ENCODE peak calls at places on chromosomes 6 and 20, in nine cellular contexts. F is RWPE1; L is GM12865; X is heart left ventricle; H is activated CD8-positive, alpha-beta T cell treated with anti-CD3 and anti-CD28 coated beads for 36 hours; Q is lower leg skin; R is Peyer's patch; K is AG09319; T is brain microvascular endothelial cell. E is an unnamed sample.

GRCh38 chr6:106098383-106099234 is 12.5 kb downstream of the PRDM1 start:
- DNase-seq in F (peak), L (peak), X (peak), H (peak), Q (peak), R (peak), K (no peak), T (peak), E (no peak)

GRCh38 chr6:127481628-127482027 is 22.4 kb upstream of the KIAA0408 start:
- DNase-seq in F (no peak), L (no peak), X (no peak), H (no peak), Q (no peak), R (no peak), K (no peak), T (peak), E (no peak)

GRCh38 chr20:56974499-56975250 is 291.8 kb downstream of the BMP7 start:
- DNase-seq in F (peak), L (peak), X (no peak), H (peak), Q (peak), R (no peak), K (peak), T (peak), E (no peak)

GRCh38 chr6:34383651-34384304 is 8.7 kb downstream of the NUDT3 start:
- DNase-seq in F (no peak), L (no peak), X (no peak), H (no peak), Q (no peak), R (no peak), K (no peak), T (no peak), E (no peak)

GRCh38 chr6:44304282-44305199 is 8.6 kb downstream of the AARS2 start:
- DNase-seq in F (peak), L (peak), X (no peak), H (peak), Q (no peak), R (peak), K (no peak), T (peak), E (no peak)

GRCh38 chr6:42984924-42985475 is 630 bp downstream of the PPP2R5D start:
- DNase-seq in F (no peak), L (peak), X (no peak), H (peak), Q (no peak), R (no peak), K (no peak), T (no peak), E (no peak)

GRCh38 chr6:163415176-163415619 is 680 bp downstream of the QKI start:
- DNase-seq in F (no peak), L (peak), X (peak), H (peak), Q (no peak), R (no peak), K (no peak), T (no peak), E (no peak)

GRCh38 chr20:63238491-63239126 is 2.9 kb downstream of the BIRC7 start:
- DNase-seq in F (no peak), L (no peak), X (no peak), H (peak), Q (no peak), R (no peak), K (no peak), T (no peak), E (no peak)

GRCh38 chr20:63150911-63151531 is 64.9 kb downstream of the YTHDF1 start:
- DNase-seq in F (no peak), L (no peak), X (no peak), H (no peak), Q (no peak), R (no peak), K (no peak), T (no peak), E (no peak)

GRCh38 chr6:35209081-35209480 is 4.7 kb upstream of the SCUBE3 start:
- DNase-seq in F (no peak), L (no peak), X (no peak), H (no peak), Q (no peak), R (no peak), K (no peak), T (no peak), E (no peak)

GRCh38 chr20:433300-433975 is 25.3 kb downstream of the RBCK1 start:
- DNase-seq in F (no peak), L (peak), X (no peak), H (peak), Q (no peak), R (peak), K (no peak), T (no peak), E (no peak)

GRCh38 chr6:39929733-39930461 is 4.4 kb downstream of the MOCS1 start:
- DNase-seq in F (no peak), L (no peak), X (no peak), H (no peak), Q (no peak), R (no peak), K (peak), T (peak), E (no peak)

GRCh38 chr6:35230950-35231349 is 17.2 kb downstream of the SCUBE3 start:
- DNase-seq in F (no peak), L (no peak), X (peak), H (no peak), Q (no peak), R (no peak), K (no peak), T (no peak), E (no peak)

DNA sequence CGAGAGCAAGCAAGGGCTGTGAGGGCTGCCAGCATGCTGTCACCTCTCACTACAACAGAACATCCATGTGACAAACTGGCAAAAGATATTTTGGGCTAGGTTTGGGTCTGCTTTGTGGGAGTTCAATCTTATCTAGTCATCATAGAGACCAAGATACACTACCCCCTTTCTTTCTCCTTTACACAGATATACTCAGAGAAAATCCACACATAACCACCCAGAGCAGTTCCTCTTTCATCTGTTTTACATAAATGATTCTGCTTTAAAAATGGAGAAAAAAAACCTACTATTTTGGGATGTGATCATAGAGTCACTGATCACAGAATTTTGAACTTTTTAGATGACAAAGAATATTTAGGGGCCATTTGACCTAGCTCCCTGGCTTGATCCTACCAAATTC is 16.8 kb downstream of the SOX4 start:
- DNase-seq in F (no peak), L (peak), X (no peak), H (no peak), Q (no peak), R (no peak), K (no peak), T (no peak), E (no peak)
- TF ChIP-seq CTCF in F (no peak), L (no peak), X (no peak), H (no peak), Q (no peak), R (no peak), K (no peak), T (no peak), E (no peak)

GRCh38 chr6:165920896-165921671 is 246.6 kb downstream of the TBXT start:
- DNase-seq in F (no peak), L (no peak), X (no peak), H (no peak), Q (no peak), R (no peak), K (no peak), T (peak), E (no peak)

GRCh38 chr6:165925474-165926156 is 242.0 kb downstream of the TBXT start:
- DNase-seq in F (no peak), L (no peak), X (no peak), H (no peak), Q (no peak), R (no peak), K (no peak), T (peak), E (no peak)

GRCh38 chr6:165917576-165917975 is 250.1 kb downstream of the TBXT start:
- DNase-seq in F (no peak), L (no peak), X (no peak), H (no peak), Q (no peak), R (no peak), K (no peak), T (no peak), E (no peak)

GRCh38 chr6:165926378-165926777 is 241.3 kb downstream of the TBXT start:
- DNase-seq in F (no peak), L (no peak), X (no peak), H (no peak), Q (no peak), R (no peak), K (no peak), T (no peak), E (no peak)

DNA sequence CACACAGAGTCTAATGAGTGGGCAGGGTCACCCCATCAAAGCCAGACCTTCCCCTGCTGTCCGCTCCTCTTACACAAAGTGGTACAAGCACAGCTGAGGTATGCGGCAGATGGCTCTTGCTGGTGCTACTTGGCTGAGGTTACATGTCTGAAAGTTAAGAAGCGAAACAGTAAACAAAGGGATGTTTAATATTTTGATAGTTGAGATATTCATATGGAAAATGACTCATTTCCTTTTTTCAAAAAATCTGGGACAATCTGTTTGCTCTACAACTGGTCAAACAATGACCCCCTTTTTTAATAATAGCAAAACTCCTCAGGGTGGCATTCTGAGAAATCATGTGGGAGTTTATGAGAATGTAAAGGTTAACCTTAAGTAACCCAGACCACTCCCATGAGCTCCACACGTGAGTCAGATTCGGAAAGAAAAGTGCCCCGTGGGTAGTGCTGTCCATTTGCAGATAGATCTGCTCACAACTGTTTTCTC is 245.3 kb downstream of the TBXT start:
- DNase-seq in F (peak), L (peak), X (no peak), H (no peak), Q (no peak), R (no peak), K (no peak), T (peak), E (no peak)
- TF ChIP-seq CTCF in F (no peak), L (no peak), X (no peak), H (no peak), Q (no peak), R (no peak), K (no peak), T (no peak), E (no peak)

GRCh38 chr6:6285679-6286078 is 34.8 kb downstream of the F13A1 start:
- DNase-seq in F (no peak), L (no peak), X (no peak), H (no peak), Q (no peak), R (no peak), K (no peak), T (no peak), E (no peak)
- TF ChIP-seq CTCF in F (no peak), L (no peak), X (no peak), H (no peak), Q (no peak), R (no peak), K (no peak), T (no peak), E (no peak)

GRCh38 chr6:71421611-71422010 is 133.0 kb downstream of the OGFRL1 start:
- DNase-seq in F (no peak), L (no peak), X (no peak), H (no peak), Q (no peak), R (no peak), K (no peak), T (no peak), E (no peak)

GRCh38 chr6:71420693-71421328 is 132.2 kb downstream of the OGFRL1 start:
- DNase-seq in F (peak), L (no peak), X (peak), H (peak), Q (peak), R (peak), K (peak), T (peak), E (peak)

GRCh38 chr6:71419217-71419953 is 130.8 kb downstream of the OGFRL1 start:
- DNase-seq in F (no peak), L (no peak), X (peak), H (no peak), Q (no peak), R (no peak), K (no peak), T (no peak), E (no peak)

GRCh38 chr6:71414486-71414885 is 125.9 kb downstream of the OGFRL1 start:
- DNase-seq in F (no peak), L (no peak), X (no peak), H (no peak), Q (no peak), R (no peak), K (no peak), T (no peak), E (no peak)

DNA sequence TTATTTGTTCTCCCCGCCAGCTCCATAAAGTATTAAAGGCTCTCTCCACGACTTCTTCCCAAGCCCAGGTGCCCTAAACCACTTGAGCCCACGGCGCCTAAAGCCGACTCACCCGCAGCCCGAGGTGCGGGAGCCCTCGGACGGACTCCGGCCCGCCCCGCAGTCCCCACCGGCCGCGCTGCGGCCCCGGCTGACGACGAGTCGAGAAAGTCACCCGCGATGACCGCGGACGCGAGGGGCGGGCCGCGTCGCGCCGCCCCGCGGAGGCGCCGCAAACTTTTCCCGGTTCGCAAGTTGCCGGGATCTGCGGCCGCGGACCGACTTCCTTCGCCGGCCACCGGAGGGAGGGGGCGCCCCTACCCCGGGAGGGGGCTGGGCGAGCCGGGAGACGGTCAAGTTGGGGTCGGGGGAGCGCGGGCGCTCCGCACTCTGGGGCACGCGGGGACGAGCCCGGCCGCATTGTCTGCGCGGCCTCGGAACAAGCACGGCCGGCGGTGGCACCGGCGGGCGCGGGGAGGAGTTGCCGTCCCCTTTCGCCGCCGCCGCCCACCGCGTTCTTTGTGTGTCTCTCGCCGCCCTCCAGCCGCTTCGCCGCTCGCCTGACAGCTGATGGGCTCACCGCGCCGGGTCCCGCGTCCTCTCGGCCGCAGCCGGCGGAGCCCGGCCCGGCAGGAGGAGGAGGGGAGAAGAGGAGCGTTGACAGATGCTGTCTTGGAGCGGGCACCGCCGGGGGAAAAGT is 131.5 kb downstream of the OGFRL1 start:
- DNase-seq in F (no peak), L (no peak), X (peak), H (peak), Q (peak), R (no peak), K (no peak), T (no peak), E (peak)
- TF ChIP-seq CTCF in F (peak), L (no peak), X (peak), H (no peak), Q (no peak), R (no peak), K (no peak), T (peak), E (peak)

GRCh38 chr6:13574571-13575376 is at the start of gene SIRT5:
- DNase-seq in F (peak), L (peak), X (peak), H (peak), Q (peak), R (peak), K (peak), T (peak), E (peak)
- TF ChIP-seq CTCF in F (no peak), L (peak), X (no peak), H (no peak), Q (no peak), R (no peak), K (no peak), T (no peak), E (no peak)

DNA sequence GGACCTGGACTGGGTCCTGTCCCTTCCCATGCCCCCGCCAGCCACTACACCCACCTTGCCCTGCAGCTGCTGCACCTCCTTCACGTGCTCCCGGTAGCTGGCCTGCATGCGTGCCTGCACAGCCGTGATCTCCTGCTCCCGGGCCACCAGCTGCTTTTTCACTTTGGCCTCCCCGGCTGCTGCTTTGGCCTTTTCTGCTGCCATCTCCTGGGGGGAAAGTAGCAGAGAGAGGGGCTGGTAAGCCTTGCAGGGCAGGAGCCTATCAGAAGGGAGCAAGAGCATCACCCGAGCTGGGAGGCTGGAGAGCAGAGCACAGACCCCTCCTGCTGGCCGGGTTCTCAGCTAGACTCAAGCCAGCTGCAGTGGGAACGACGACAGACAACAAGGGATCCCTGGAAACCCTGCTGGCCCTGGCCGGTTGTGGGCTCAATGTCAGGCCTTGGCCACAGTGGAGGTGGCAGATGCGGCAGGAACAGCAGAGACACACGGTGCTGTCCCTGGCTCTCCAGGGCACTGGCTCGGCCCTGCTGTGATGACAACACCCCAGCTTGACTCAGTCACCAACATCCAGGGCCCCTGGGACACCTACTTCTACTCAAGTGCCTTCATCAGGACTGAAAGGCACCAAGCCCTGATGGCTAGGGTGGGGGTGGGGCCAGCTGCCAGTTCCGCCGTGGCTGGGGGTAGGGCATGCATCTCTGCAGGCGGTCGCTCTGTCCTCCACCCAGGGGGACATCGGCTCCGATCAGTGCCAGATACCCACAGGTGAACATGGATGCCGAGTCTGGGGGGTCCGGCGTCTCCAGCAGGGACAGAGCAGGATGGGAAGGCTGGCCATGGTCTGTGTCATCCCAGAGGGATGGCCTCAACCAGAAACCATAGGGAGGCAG is 45.3 kb downstream of the RRBP1 start:
- DNase-seq in F (no peak), L (no peak), X (peak), H (no peak), Q (no peak), R (no peak), K (no peak), T (no peak), E (no peak)
- TF ChIP-seq CTCF in F (no peak), L (no peak), X (peak), H (no peak), Q (no peak), R (no peak), K (peak), T (peak), E (peak)

GRCh38 chr6:41460742-41461336 is 85.3 kb upstream of the FOXP4 start:
- DNase-seq in F (no peak), L (peak), X (no peak), H (no peak), Q (no peak), R (no peak), K (no peak), T (no peak), E (no peak)

GRCh38 chr6:41464019-41464418 is 82.2 kb upstream of the FOXP4 start:
- DNase-seq in F (no peak), L (no peak), X (no peak), H (no peak), Q (no peak), R (no peak), K (no peak), T (no peak), E (no peak)

GRCh38 chr6:41464481-41464880 is 81.7 kb upstream of the FOXP4 start:
- DNase-seq in F (peak), L (no peak), X (no peak), H (no peak), Q (no peak), R (no peak), K (no peak), T (no peak), E (no peak)

GRCh38 chr6:41462033-41462432 is 84.1 kb upstream of the FOXP4 start:
- DNase-seq in F (no peak), L (no peak), X (no peak), H (no peak), Q (no peak), R (no peak), K (no peak), T (no peak), E (no peak)

GRCh38 chr6:41462980-41463930 is 82.9 kb upstream of the FOXP4 start:
- DNase-seq in F (peak), L (peak), X (peak), H (peak), Q (no peak), R (peak), K (no peak), T (peak), E (no peak)
- TF ChIP-seq CTCF in F (no peak), L (peak), X (peak), H (peak), Q (no peak), R (peak), K (peak), T (peak), E (peak)

E was measured in type B pancreatic cell.